ENCODE peak calls at places on chromosomes 11 and 22, in five cellular contexts. J is left lung, A is HCT116, M is Peyer's patch, G is lower lobe of right lung. C is an unnamed sample. For H3K36me3 and H3K4me1, the result is how much of the 10 kb centered on the place peaks cover.

GRCh38 chr11:8768625-8769333 is 86.2 kb downstream of the RPL27A start:
- DNase-seq in J (no peak), A (peak), M (no peak), G (no peak), C (no peak)

GRCh38 chr22:31631381-31631780 is 30.6 kb downstream of the PISD start:
- DNase-seq in J (peak), A (no peak), M (no peak), G (no peak), C (no peak)

GRCh38 chr11:76783901-76784813 is 1.0 kb downstream of the TSKU start:
- DNase-seq in J (no peak), A (peak), M (no peak), G (no peak), C (no peak)

GRCh38 chr11:9855579-9856260 is 191.8 kb downstream of the SWAP70 start:
- DNase-seq in J (no peak), A (no peak), M (peak), G (no peak), C (no peak)

GRCh38 chr11:5736396-5736795 is at the start of gene OR56B1:
- DNase-seq in J (no peak), A (no peak), M (no peak), G (no peak), C (no peak)

GRCh38 chr11:128420277-128420676 is 167.1 kb downstream of the ETS1 start:
- DNase-seq in J (no peak), A (no peak), M (no peak), G (no peak), C (no peak)

GRCh38 chr11:46537121-46537520 is 56.7 kb downstream of the AMBRA1 start:
- DNase-seq in J (no peak), A (no peak), M (no peak), G (no peak), C (no peak)

GRCh38 chr11:35619030-35619753 is 932 bp downstream of the FJX1 start:
- DNase-seq in J (peak), A (no peak), M (no peak), G (peak), C (no peak)

GRCh38 chr11:2268911-2269600 is 1.3 kb downstream of the ASCL2 start:
- DNase-seq in J (peak), A (no peak), M (peak), G (peak), C (peak)

GRCh38 chr11:69204246-69205124 is 48.8 kb downstream of the SMIM38 start:
- DNase-seq in J (no peak), A (no peak), M (no peak), G (no peak), C (no peak)

GRCh38 chr11:63870351-63871197 is 31.7 kb downstream of the MARK2 start:
- DNase-seq in J (no peak), A (no peak), M (no peak), G (no peak), C (no peak)

GRCh38 chr11:130071211-130071712 is 1.6 kb downstream of the APLP2 start:
- DNase-seq in J (no peak), A (no peak), M (no peak), G (no peak), C (no peak)

GRCh38 chr11:43576834-43577521 is 103.6 kb upstream of the HSD17B12 start:
- DNase-seq in J (no peak), A (peak), M (no peak), G (no peak), C (no peak)

GRCh38 chr11:97937501-97937900 is 1083.2 kb upstream of the CNTN5 start:
- DNase-seq in J (no peak), A (no peak), M (no peak), G (no peak), C (no peak)

GRCh38 chr11:1119282-1120146 is 38.2 kb upstream of the MUC5AC start:
- DNase-seq in J (no peak), A (no peak), M (no peak), G (no peak), C (no peak)

GRCh38 chr11:94960488-94960887 is 12.9 kb downstream of the CWC15 start:
- DNase-seq in J (no peak), A (no peak), M (no peak), G (no peak), C (no peak)
- H3K36me3 ChIP-seq in J (under half), A (under half), M (under half), G (half or more), C (under half)

GRCh38 chr22:46726066-46726985 is 11.7 kb downstream of the CERK start:
- DNase-seq in J (peak), A (no peak), M (no peak), G (no peak), C (no peak)
- H3K4me1 ChIP-seq in J (under half), A (under half), M (under half), G (under half), C (under half)

GRCh38 chr22:25137577-25138525 is 61.8 kb upstream of the CRYBB3 start:
- DNase-seq in J (no peak), A (peak), M (no peak), G (no peak), C (no peak)
- H3K27ac ChIP-seq in J (peak), A (no peak), M (no peak), G (no peak), C (no peak)

DNA sequence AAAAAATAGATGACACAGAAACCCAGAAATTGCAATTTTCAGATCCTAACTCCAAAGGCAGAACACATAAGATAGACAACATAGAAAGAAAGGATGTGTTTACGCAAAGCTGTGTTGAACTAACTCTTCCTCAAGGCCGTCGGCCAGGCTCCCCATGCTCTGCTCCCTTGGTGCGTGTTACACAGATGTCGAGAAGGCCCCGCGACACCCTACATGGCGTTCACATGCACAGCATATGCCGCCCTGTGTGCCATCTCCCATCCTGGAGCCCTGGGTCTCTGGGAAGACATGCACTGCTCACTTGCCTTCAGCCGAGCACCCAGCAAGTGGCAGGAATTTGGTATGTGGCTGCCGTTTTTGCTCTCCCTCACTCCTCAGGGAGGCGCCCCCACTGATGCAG is 47.0 kb upstream of the ARFGAP3 start:
- DNase-seq in J (no peak), A (no peak), M (no peak), G (no peak), C (no peak)
- H3K36me3 ChIP-seq in J (under half), A (under half), M (under half), G (under half), C (under half)

DNA sequence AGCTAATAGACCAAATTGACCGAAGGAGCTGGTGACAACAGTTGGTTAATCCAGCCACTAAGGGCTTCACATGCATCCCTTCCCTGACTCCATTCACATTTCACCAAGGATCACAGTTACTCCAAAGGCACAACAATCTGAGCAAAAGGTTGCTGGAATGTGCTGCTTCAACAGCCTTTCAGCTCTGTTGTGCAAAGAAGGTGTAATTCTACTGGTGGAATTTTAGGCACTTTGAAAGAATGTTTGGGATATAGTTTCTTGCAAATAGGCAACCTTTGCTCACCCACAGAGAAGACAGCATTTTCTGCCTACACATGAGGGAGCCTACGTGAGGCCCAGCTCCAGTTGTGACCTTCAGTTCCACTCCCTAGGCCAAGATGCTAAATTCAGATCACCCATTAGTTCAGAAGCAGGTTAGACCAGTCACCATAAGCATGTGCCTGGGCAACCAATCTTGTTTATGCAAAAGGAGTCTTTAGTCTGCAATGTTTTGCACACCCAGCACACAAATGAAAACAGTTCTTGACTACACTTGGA is 21.6 kb upstream of the FCHSD2 start:
- DNase-seq in J (no peak), A (no peak), M (no peak), G (no peak), C (no peak)
- H3K4me1 ChIP-seq in J (under half), A (under half), M (under half), G (under half), C (under half)

C was measured in CD4-positive, alpha-beta memory T cell.